ENCODE peak calls at places on chromosomes 13 and 19, in four cellular contexts. One of them, this sample, is unnamed.

GRCh38 chr19:8682472-8682871 is 16.1 kb downstream of the ACTL9 start:
- DNase-seq in tibial nerve: no peak
- DNase-seq in cardiac fibroblast: no peak
- DNase-seq in dorsolateral prefrontal cortex: no peak
- DNase-seq in this sample: no peak

GRCh38 chr13:28494861-28495585 is at the start of gene FLT1:
- DNase-seq in tibial nerve: no peak
- DNase-seq in cardiac fibroblast: peak; percentile 39
- DNase-seq in dorsolateral prefrontal cortex: no peak
- DNase-seq in this sample: no peak

GRCh38 chr13:25977216-25977615 is 74.6 kb downstream of the SHISA2 start:
- DNase-seq in dorsolateral prefrontal cortex: no peak
- DNase-seq in tibial nerve: no peak
- DNase-seq in cardiac fibroblast: no peak
- DNase-seq in this sample: no peak

GRCh38 chr19:38990949-38991697 is 15.6 kb upstream of the FBXO17 start:
- DNase-seq in tibial nerve: no peak
- DNase-seq in dorsolateral prefrontal cortex: no peak
- DNase-seq in cardiac fibroblast: peak; percentile 25
- DNase-seq in this sample: no peak

GRCh38 chr13:42969558-42970172 is 22.4 kb downstream of the EPSTI1 start:
- DNase-seq in cardiac fibroblast: peak; percentile 78
- DNase-seq in dorsolateral prefrontal cortex: peak; percentile 71
- DNase-seq in tibial nerve: peak; percentile 47
- DNase-seq in this sample: peak; percentile 38

GRCh38 chr13:27065582-27065981 is 106.0 kb downstream of the USP12 start:
- DNase-seq in dorsolateral prefrontal cortex: no peak
- DNase-seq in cardiac fibroblast: no peak
- DNase-seq in tibial nerve: no peak
- DNase-seq in this sample: no peak

GRCh38 chr19:45498411-45499195 is at the start of gene PPM1N:
- DNase-seq in tibial nerve: no peak
- DNase-seq in dorsolateral prefrontal cortex: no peak
- DNase-seq in cardiac fibroblast: peak; percentile 28
- DNase-seq in this sample: no peak

GRCh38 chr19:39498262-39499081 is at the start of gene DLL3:
- DNase-seq in dorsolateral prefrontal cortex: no peak
- DNase-seq in tibial nerve: no peak
- DNase-seq in cardiac fibroblast: no peak
- DNase-seq in this sample: no peak

GRCh38 chr19:10412257-10412977 is 7.9 kb upstream of the PDE4A start:
- DNase-seq in dorsolateral prefrontal cortex: no peak
- DNase-seq in cardiac fibroblast: no peak
- DNase-seq in tibial nerve: no peak
- DNase-seq in this sample: no peak

GRCh38 chr19:6062274-6062673 is 48.0 kb downstream of the RFX2 start:
- DNase-seq in cardiac fibroblast: peak; percentile 45
- DNase-seq in tibial nerve: no peak
- DNase-seq in dorsolateral prefrontal cortex: peak; percentile 24
- DNase-seq in this sample: peak; percentile 52

GRCh38 chr13:41848435-41849255 is 112.3 kb downstream of the VWA8 start:
- DNase-seq in cardiac fibroblast: peak; percentile 69
- DNase-seq in tibial nerve: no peak
- DNase-seq in dorsolateral prefrontal cortex: no peak
- DNase-seq in this sample: no peak

GRCh38 chr19:33348301-33349010 is 25.1 kb upstream of the CEBPG start:
- DNase-seq in dorsolateral prefrontal cortex: no peak
- DNase-seq in cardiac fibroblast: peak; percentile 16
- DNase-seq in tibial nerve: no peak
- DNase-seq in this sample: no peak

GRCh38 chr19:1470864-1471513 is 8.0 kb downstream of the C19orf25 start:
- DNase-seq in dorsolateral prefrontal cortex: no peak
- DNase-seq in tibial nerve: no peak
- DNase-seq in cardiac fibroblast: no peak
- DNase-seq in this sample: no peak
- TF ChIP-seq CTCF in dorsolateral prefrontal cortex: no peak
- TF ChIP-seq CTCF in tibial nerve: no peak
- TF ChIP-seq CTCF in cardiac fibroblast: no peak
- TF ChIP-seq CTCF in this sample: no peak

GRCh38 chr19:46785054-46785979 is 3.1 kb downstream of the SLC1A5 start:
- DNase-seq in cardiac fibroblast: peak; percentile 26
- DNase-seq in dorsolateral prefrontal cortex: no peak
- DNase-seq in tibial nerve: no peak
- DNase-seq in this sample: no peak
- H3K4me3 ChIP-seq in cardiac fibroblast: peak overlapping the region; percentile 70
- H3K4me3 ChIP-seq in dorsolateral prefrontal cortex: no peak overlapping the region
- H3K4me3 ChIP-seq in tibial nerve: peak overlapping the region; percentile 86
- H3K4me3 ChIP-seq in this sample: peak overlapping the region; percentile 92

DNA sequence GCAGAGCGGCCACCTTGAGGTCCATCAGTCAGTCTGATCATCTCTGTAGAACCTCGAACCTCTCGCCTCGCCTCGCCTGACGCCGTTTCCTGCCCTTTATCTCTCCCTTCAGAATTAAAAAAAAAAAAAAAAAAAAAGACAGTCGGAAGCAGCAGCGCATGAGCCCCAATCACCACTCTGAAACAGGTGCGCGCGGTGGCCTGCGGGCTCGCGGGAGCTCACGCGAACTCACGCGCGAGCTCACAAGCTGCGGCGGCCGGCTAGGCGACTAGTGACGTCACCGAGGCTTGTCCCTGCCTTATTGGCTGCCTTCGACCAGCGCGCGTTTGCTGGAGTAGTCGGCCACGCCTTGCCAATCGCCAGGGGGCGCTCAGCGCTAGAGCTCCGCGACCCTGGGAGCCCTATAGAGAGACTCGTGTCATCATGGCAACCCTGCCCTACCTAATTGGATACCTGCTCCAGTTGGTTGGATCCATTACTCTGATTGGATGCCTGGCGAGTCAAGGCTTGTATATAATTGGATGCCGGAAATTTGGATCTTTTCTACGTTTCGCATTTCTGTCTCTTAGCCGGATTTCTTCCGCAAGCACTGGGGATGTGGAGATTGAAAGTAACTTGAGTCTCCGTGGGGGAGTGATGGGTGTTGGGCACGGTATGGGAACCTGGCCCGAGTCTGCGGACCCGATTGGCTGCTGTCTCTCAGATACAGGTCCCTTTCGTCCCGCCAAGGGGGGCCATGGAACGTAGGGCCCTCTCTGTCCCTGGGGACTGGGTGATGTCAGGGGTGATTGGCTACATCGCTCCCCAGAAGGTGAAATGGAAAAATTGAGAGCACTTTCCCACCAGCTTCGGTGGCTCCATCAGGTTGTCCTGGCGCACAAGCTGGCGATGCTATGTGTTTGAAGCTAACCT is 31.6 kb downstream of the SYT3 start:
- DNase-seq in dorsolateral prefrontal cortex: peak; percentile 99
- DNase-seq in cardiac fibroblast: peak; percentile 74
- DNase-seq in tibial nerve: no peak
- DNase-seq in this sample: no peak
- TF ChIP-seq CTCF in dorsolateral prefrontal cortex: peak; percentile 86
- TF ChIP-seq CTCF in cardiac fibroblast: peak; percentile 35
- TF ChIP-seq CTCF in tibial nerve: no peak
- TF ChIP-seq CTCF in this sample: no peak

GRCh38 chr13:50126378-50127016 is 111.3 kb downstream of the KCNRG start:
- DNase-seq in cardiac fibroblast: peak; percentile 45
- DNase-seq in dorsolateral prefrontal cortex: no peak
- DNase-seq in tibial nerve: no peak
- DNase-seq in this sample: no peak
- H3K4me3 ChIP-seq in cardiac fibroblast: peak overlapping the region; percentile 92
- H3K4me3 ChIP-seq in dorsolateral prefrontal cortex: peak overlapping the region; percentile 99
- H3K4me3 ChIP-seq in tibial nerve: peak overlapping the region; percentile 97
- H3K4me3 ChIP-seq in this sample: peak overlapping the region; percentile 93